ENCODE peak calls at places on chromosome 16, in seven cellular contexts. O, E, T, G, K, W and X are unnamed samples.

GRCh38 chr16:31696968-31697743 is 169.5 kb downstream of the AHSP start:
- DNase-seq in E (peak), K (no peak), G (no peak), W (peak), T (no peak), O (no peak), X (no peak)

GRCh38 chr16:27595461-27595860 is 45.5 kb downstream of the KATNIP start:
- DNase-seq in G (no peak), W (no peak), O (no peak), E (no peak), K (no peak), T (no peak), X (no peak)

GRCh38 chr16:49491111-49491670 is 117.6 kb downstream of the C16orf78 start:
- DNase-seq in W (no peak), K (no peak), T (no peak), O (peak), E (no peak), G (no peak), X (no peak)

GRCh38 chr16:54402270-54402669 is 115.7 kb upstream of the IRX3 start:
- DNase-seq in W (no peak), T (no peak), K (no peak), E (no peak), O (no peak), G (no peak), X (no peak)

GRCh38 chr16:54976651-54977200 is 46.1 kb downstream of the IRX5 start:
- DNase-seq in T (no peak), O (no peak), W (no peak), G (no peak), K (no peak), E (no peak), X (no peak)

GRCh38 chr16:3173892-3174617 is 13.9 kb upstream of the OR1F1 start:
- DNase-seq in O (peak), K (no peak), G (no peak), T (no peak), W (no peak), E (no peak), X (no peak)

GRCh38 chr16:2720063-2720455 is at the start of gene PRSS27:
- DNase-seq in E (no peak), G (no peak), K (no peak), T (no peak), O (no peak), W (no peak), X (no peak)

GRCh38 chr16:19281246-19281645 is 4.3 kb upstream of the CLEC19A start:
- DNase-seq in E (no peak), K (no peak), W (no peak), O (no peak), T (no peak), G (no peak), X (no peak)

GRCh38 chr16:69077251-69077650 is 28.2 kb upstream of the HAS3 start:
- DNase-seq in E (no peak), W (no peak), G (no peak), O (no peak), T (no peak), K (no peak), X (peak)

GRCh38 chr16:67489401-67490083 is 6.2 kb upstream of the AGRP start:
- DNase-seq in G (no peak), W (no peak), T (no peak), E (no peak), K (no peak), O (no peak), X (no peak)

DNA sequence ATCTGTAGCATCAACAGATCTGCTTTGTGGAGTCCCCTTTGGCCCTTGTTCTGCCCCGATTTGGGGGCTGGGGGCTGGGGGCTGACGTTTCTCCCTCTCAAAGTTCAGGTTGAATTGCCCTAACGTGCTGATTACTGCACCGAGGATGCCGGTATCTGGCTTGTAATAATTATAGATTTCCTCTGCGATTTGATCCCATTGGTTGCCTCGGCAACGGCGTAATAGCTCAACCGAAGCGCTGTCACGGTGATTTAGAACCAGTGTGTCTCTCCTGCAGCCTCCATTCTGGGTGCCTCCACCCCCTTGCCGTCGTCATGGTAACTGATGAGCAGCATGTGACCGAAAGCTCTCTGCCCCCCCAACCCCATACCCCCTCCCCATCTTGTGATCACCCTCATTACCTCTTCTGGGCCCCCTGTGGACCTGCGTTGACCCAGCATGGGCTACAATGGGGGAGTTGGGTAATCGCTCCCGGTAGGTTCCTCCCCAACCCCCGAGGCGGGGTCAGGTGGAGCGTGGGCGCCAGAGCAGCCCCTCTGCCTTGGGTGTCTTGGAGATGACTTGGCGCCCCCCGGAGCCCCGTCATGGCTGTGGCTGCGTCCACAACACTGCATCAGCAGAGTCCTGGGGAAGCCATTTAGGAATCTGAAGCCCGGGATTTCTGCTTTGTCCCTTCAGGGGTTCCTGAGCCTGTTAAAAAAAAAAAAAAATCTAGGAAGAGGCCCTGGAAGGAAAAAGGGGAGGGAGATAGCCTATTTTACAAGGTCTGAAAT is 38.4 kb downstream of the ABAT start:
- DNase-seq in O (no peak), T (peak), E (no peak), K (no peak), G (no peak), W (no peak), X (no peak)
- TF ChIP-seq CTCF in O (no peak), T (no peak), E (no peak), K (no peak), G (no peak), W (no peak), X (no peak)

GRCh38 chr16:1332618-1333148 is 762 bp upstream of the BAIAP3 start:
- DNase-seq in T (no peak), O (no peak), E (no peak), W (no peak), G (no peak), K (no peak), X (no peak)

GRCh38 chr16:1335211-1335971 is 1.9 kb downstream of the BAIAP3 start:
- DNase-seq in T (peak), W (no peak), E (no peak), G (no peak), K (no peak), O (no peak), X (no peak)

GRCh38 chr16:1334739-1335138 is 1.3 kb downstream of the BAIAP3 start:
- DNase-seq in K (no peak), G (no peak), T (no peak), W (no peak), O (no peak), E (no peak), X (no peak)

GRCh38 chr16:1333149-1333812 is at the start of gene BAIAP3:
- DNase-seq in O (no peak), E (no peak), G (peak), T (peak), W (peak), K (no peak), X (no peak)

GRCh38 chr16:1333854-1334719 is 642 bp downstream of the BAIAP3 start:
- DNase-seq in G (no peak), W (no peak), E (no peak), O (no peak), K (no peak), T (no peak), X (no peak)
- H3K4me3 ChIP-seq in G (peak), W (peak), E (no peak), O (peak), K (peak), T (peak), X (peak)

DNA sequence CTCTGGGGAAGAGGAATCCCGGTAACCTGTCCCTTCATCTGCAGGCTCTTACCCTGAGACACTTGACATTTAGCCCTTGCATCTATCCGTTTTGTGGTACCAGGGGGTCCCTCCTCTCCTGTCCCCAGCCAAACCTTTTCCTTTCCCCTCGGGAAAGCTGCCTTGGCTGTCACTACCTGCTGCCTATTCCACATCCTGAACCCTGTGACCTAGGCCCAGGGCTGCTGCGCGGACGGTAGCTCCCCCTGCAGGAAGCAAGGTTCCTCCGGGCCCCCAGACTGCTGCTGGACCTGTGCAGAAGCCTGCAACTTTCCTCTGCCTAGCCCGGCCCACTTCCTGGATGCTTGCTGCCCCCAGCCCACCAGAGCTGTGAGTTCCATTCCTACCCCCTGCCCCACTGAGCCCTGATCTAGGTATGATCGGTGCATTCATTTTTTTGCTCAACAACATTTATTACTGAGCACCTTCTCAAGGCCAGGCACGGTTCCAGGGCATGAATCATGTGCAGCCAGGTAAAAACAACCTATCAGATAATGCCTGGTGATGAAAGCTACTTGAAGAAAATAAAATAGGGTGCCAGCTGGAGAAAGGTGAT is 10.5 kb upstream of the ALDOA start:
- DNase-seq in G (no peak), T (no peak), O (peak), E (peak), K (no peak), W (no peak), X (no peak)
- TF ChIP-seq CTCF in G (peak), T (no peak), O (peak), E (peak), K (peak), W (peak), X (peak)

GRCh38 chr16:81097230-81097629 is 1.0 kb upstream of the GCSH start:
- DNase-seq in T (no peak), K (no peak), E (no peak), O (no peak), W (no peak), G (no peak), X (no peak)
- H3K4me3 ChIP-seq in T (no peak), K (no peak), E (no peak), O (no peak), W (no peak), G (no peak), X (no peak)

GRCh38 chr16:82783933-82784566 is 157.3 kb downstream of the CDH13 start:
- DNase-seq in K (no peak), T (no peak), E (no peak), O (no peak), G (no peak), W (no peak), X (no peak)

GRCh38 chr16:82788225-82788624 is 161.5 kb downstream of the CDH13 start:
- DNase-seq in T (no peak), K (no peak), O (no peak), E (no peak), G (no peak), W (no peak), X (no peak)

GRCh38 chr16:82784567-82784956 is 157.8 kb downstream of the CDH13 start:
- DNase-seq in G (no peak), E (no peak), O (no peak), T (no peak), W (no peak), K (no peak), X (no peak)

GRCh38 chr16:82782715-82783251 is 156.0 kb downstream of the CDH13 start:
- DNase-seq in O (no peak), W (peak), K (no peak), G (no peak), E (peak), T (no peak), X (no peak)
- TF ChIP-seq CTCF in O (no peak), W (no peak), K (no peak), G (no peak), E (no peak), T (no peak), X (no peak)

DNA sequence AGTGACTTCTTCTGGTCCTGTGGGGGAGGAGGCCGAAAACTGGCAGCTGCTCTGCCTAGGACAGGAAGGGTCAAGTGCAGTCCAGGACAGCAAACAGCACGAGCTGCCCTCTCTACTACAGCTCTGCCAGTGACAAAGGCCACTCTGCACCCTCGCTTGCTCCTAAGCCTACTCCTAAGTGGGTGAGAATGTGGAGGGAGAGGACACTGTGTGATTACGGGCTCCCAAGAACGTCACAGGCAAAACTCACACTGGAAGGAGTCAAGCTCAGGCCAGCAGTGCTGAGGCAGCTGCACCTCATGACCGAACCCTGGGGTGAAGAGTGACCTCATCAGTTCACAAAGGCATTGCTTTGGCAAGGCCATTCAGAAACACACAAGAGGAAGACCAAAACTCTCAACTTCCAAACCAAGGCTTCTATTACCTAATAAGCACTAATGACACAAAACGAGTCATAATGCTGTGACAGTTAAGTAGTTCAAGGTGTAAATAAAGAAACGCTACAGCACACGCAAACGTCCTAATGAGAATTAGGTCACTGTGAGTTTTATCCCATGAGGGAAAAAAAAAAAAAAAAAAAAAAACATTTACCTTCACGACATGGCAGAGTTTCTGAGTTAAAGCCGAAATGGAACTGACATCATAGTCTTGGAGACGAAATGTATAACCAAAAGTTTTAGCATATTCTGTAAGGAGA is 35.1 kb downstream of the MARF1 start:
- DNase-seq in E (no peak), W (peak), O (no peak), K (no peak), G (peak), T (no peak), X (no peak)
- H3K4me3 ChIP-seq in E (no peak), W (no peak), O (no peak), K (no peak), G (no peak), T (no peak), X (no peak)

GRCh38 chr16:66082424-66082823 is 284.1 kb upstream of the CDH5 start:
- DNase-seq in O (no peak), K (no peak), T (no peak), W (no peak), G (no peak), E (no peak), X (no peak)
- TF ChIP-seq CTCF in O (no peak), K (no peak), T (no peak), W (no peak), G (no peak), E (no peak), X (no peak)

GRCh38 chr16:87812200-87812656 is 46.4 kb upstream of the KLHDC4 start:
- DNase-seq in G (no peak), K (no peak), W (no peak), T (no peak), E (no peak), O (no peak), X (no peak)
- H3K4me3 ChIP-seq in G (no peak), K (no peak), W (no peak), T (no peak), E (no peak), O (no peak), X (no peak)

DNA sequence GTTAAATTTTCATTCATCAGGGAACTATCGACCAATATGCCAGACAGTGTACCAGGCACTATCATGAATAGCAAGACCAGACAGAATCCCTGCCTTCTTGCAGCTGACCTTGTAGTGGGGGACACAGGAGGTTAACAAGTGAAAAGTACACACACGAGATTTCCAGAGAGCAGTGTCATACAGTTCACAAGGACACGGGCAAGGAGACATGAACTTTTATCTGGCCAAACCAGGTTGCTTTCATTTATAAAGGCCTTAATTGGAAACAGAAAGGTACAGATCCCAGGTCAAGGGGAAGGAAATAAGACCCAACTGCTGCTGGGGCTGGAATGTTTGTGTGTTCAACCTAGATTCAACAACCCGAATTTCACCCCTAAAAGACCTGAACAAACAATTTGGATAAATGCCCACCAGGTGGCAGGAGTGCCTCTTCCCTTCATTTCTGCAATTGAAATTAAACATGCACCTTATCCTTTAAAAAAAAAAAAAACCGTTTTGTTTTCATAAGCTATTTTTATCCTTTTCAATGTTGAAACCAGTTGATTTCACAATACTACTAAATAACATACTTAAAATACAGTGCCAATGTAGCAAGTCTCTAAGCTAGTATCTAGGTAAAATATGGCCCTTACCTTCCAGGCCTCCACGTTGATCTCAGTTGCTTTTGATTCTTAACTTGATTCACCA is 65.9 kb downstream of the EMP2 start:
- DNase-seq in E (peak), O (no peak), W (peak), T (no peak), K (peak), G (peak), X (no peak)
- TF ChIP-seq CTCF in E (peak), O (peak), W (peak), T (peak), K (peak), G (peak), X (peak)